ENCODE peak calls at places on chromosomes 4 and X, in four cellular contexts. One of them, this sample, is unnamed.

GRCh38 chr4:139278956-139279722 is 886 bp downstream of the MGARP start:
- DNase-seq in nucleus accumbens: no peak
- DNase-seq in dorsolateral prefrontal cortex: no peak
- DNase-seq in iPS-NIHi11: no peak
- DNase-seq in this sample: no peak

GRCh38 chr4:126097155-126097554 is 782.4 kb downstream of the FAT4 start:
- DNase-seq in nucleus accumbens: no peak
- DNase-seq in dorsolateral prefrontal cortex: no peak
- DNase-seq in iPS-NIHi11: no peak
- DNase-seq in this sample: no peak

GRCh38 chr4:108094131-108094530 is 74.6 kb downstream of the LEF1 start:
- DNase-seq in nucleus accumbens: no peak
- DNase-seq in dorsolateral prefrontal cortex: no peak
- DNase-seq in iPS-NIHi11: no peak
- DNase-seq in this sample: no peak

GRCh38 chrX:45851434-45851991 is 650.8 kb upstream of the DIPK2B start:
- DNase-seq in nucleus accumbens: peak
- DNase-seq in dorsolateral prefrontal cortex: no peak
- DNase-seq in iPS-NIHi11: peak
- DNase-seq in this sample: peak

GRCh38 chr4:82613111-82613510 is 51.3 kb upstream of the TMEM150C start:
- DNase-seq in nucleus accumbens: no peak
- DNase-seq in dorsolateral prefrontal cortex: no peak
- DNase-seq in iPS-NIHi11: no peak
- DNase-seq in this sample: no peak

GRCh38 chr4:44157611-44158277 is 290.9 kb downstream of the KCTD8 start:
- DNase-seq in nucleus accumbens: no peak
- DNase-seq in dorsolateral prefrontal cortex: no peak
- DNase-seq in iPS-NIHi11: no peak
- DNase-seq in this sample: no peak

GRCh38 chr4:3136454-3136853 is 62.0 kb downstream of the HTT start:
- DNase-seq in nucleus accumbens: no peak
- DNase-seq in dorsolateral prefrontal cortex: no peak
- DNase-seq in iPS-NIHi11: no peak
- DNase-seq in this sample: no peak

GRCh38 chr4:182465114-182465513 is 221.9 kb downstream of the TENM3 start:
- DNase-seq in nucleus accumbens: no peak
- DNase-seq in dorsolateral prefrontal cortex: no peak
- DNase-seq in iPS-NIHi11: no peak
- DNase-seq in this sample: no peak

GRCh38 chrX:71301195-71301924 is at the start of gene ITGB1BP2:
- DNase-seq in nucleus accumbens: no peak
- DNase-seq in dorsolateral prefrontal cortex: no peak
- DNase-seq in iPS-NIHi11: no peak
- DNase-seq in this sample: peak

GRCh38 chr4:93897559-93897958 is 69.0 kb downstream of the ATOH1 start:
- DNase-seq in nucleus accumbens: no peak
- DNase-seq in dorsolateral prefrontal cortex: no peak
- DNase-seq in iPS-NIHi11: peak
- DNase-seq in this sample: no peak

GRCh38 chr4:39353478-39354177 is 12.5 kb downstream of the RFC1 start:
- DNase-seq in nucleus accumbens: no peak
- DNase-seq in dorsolateral prefrontal cortex: no peak
- DNase-seq in iPS-NIHi11: no peak
- DNase-seq in this sample: no peak

GRCh38 chr4:113628711-113629110 is 132.8 kb downstream of the CAMK2D start:
- DNase-seq in nucleus accumbens: no peak
- DNase-seq in dorsolateral prefrontal cortex: no peak
- DNase-seq in iPS-NIHi11: no peak
- DNase-seq in this sample: no peak

GRCh38 chr4:94841864-94842221 is 84.1 kb downstream of the BMPR1B start:
- DNase-seq in nucleus accumbens: no peak
- DNase-seq in dorsolateral prefrontal cortex: no peak
- DNase-seq in iPS-NIHi11: no peak
- DNase-seq in this sample: no peak

GRCh38 chr4:72701987-72702819 is 133.2 kb upstream of the ADAMTS3 start:
- DNase-seq in nucleus accumbens: no peak
- DNase-seq in dorsolateral prefrontal cortex: no peak
- DNase-seq in iPS-NIHi11: peak
- DNase-seq in this sample: no peak